ENCODE peak calls at places on chromosome 22, in six cellular contexts. One of them, this sample, is unnamed.

GRCh38 chr22:28883917-28884753 is 763 bp downstream of the ZNRF3 start:
- DNase-seq in activated T-cell treated with anti-CD3 and anti-CD28 coated beads, Interleukin-2, amount 50 U/mL, for 72 hours: peak; percentile 40
- DNase-seq in bronchial epithelial cell: no peak
- DNase-seq in PC-9: peak; percentile 50
- DNase-seq in head of caudate nucleus: no peak
- DNase-seq in stimulated activated CD8-positive, alpha-beta memory T cell treated with anti-CD3 and anti-CD28 coated beads, Interleukin-15, amount 100 ng/mL, for 4 hours: no peak
- DNase-seq in this sample: peak; percentile 16

GRCh38 chr22:39292561-39293074 is 26.8 kb downstream of the RPL3 start:
- DNase-seq in head of caudate nucleus: peak; percentile 36
- DNase-seq in bronchial epithelial cell: peak; percentile 93
- DNase-seq in stimulated activated CD8-positive, alpha-beta memory T cell treated with anti-CD3 and anti-CD28 coated beads, Interleukin-15, amount 100 ng/mL, for 4 hours: no peak
- DNase-seq in PC-9: peak; percentile 96
- DNase-seq in activated T-cell treated with anti-CD3 and anti-CD28 coated beads, Interleukin-2, amount 50 U/mL, for 72 hours: no peak
- DNase-seq in this sample: peak; percentile 93

GRCh38 chr22:40799008-40799407 is 20.1 kb downstream of the SLC25A17 start:
- DNase-seq in head of caudate nucleus: no peak
- DNase-seq in PC-9: no peak
- DNase-seq in activated T-cell treated with anti-CD3 and anti-CD28 coated beads, Interleukin-2, amount 50 U/mL, for 72 hours: no peak
- DNase-seq in stimulated activated CD8-positive, alpha-beta memory T cell treated with anti-CD3 and anti-CD28 coated beads, Interleukin-15, amount 100 ng/mL, for 4 hours: no peak
- DNase-seq in bronchial epithelial cell: no peak
- DNase-seq in this sample: no peak

GRCh38 chr22:42994276-42994916 is 20.6 kb downstream of the PACSIN2 start:
- DNase-seq in activated T-cell treated with anti-CD3 and anti-CD28 coated beads, Interleukin-2, amount 50 U/mL, for 72 hours: no peak
- DNase-seq in bronchial epithelial cell: no peak
- DNase-seq in head of caudate nucleus: no peak
- DNase-seq in stimulated activated CD8-positive, alpha-beta memory T cell treated with anti-CD3 and anti-CD28 coated beads, Interleukin-15, amount 100 ng/mL, for 4 hours: no peak
- DNase-seq in PC-9: no peak
- DNase-seq in this sample: no peak

GRCh38 chr22:17767236-17768065 is 6.8 kb downstream of the BID start:
- DNase-seq in head of caudate nucleus: no peak
- DNase-seq in stimulated activated CD8-positive, alpha-beta memory T cell treated with anti-CD3 and anti-CD28 coated beads, Interleukin-15, amount 100 ng/mL, for 4 hours: peak; percentile 34
- DNase-seq in activated T-cell treated with anti-CD3 and anti-CD28 coated beads, Interleukin-2, amount 50 U/mL, for 72 hours: peak; percentile 80
- DNase-seq in bronchial epithelial cell: no peak
- DNase-seq in PC-9: no peak
- DNase-seq in this sample: no peak

GRCh38 chr22:19545935-19546207 is 21.7 kb upstream of the CLDN5 start:
- DNase-seq in bronchial epithelial cell: no peak
- DNase-seq in stimulated activated CD8-positive, alpha-beta memory T cell treated with anti-CD3 and anti-CD28 coated beads, Interleukin-15, amount 100 ng/mL, for 4 hours: no peak
- DNase-seq in head of caudate nucleus: no peak
- DNase-seq in PC-9: no peak
- DNase-seq in activated T-cell treated with anti-CD3 and anti-CD28 coated beads, Interleukin-2, amount 50 U/mL, for 72 hours: no peak
- DNase-seq in this sample: no peak

GRCh38 chr22:39226353-39226752 is 18.4 kb downstream of the PDGFB start:
- DNase-seq in bronchial epithelial cell: no peak
- DNase-seq in PC-9: no peak
- DNase-seq in head of caudate nucleus: no peak
- DNase-seq in activated T-cell treated with anti-CD3 and anti-CD28 coated beads, Interleukin-2, amount 50 U/mL, for 72 hours: no peak
- DNase-seq in stimulated activated CD8-positive, alpha-beta memory T cell treated with anti-CD3 and anti-CD28 coated beads, Interleukin-15, amount 100 ng/mL, for 4 hours: no peak
- DNase-seq in this sample: no peak

GRCh38 chr22:37662039-37662438 is 3.5 kb downstream of the PDXP start:
- DNase-seq in PC-9: no peak
- DNase-seq in activated T-cell treated with anti-CD3 and anti-CD28 coated beads, Interleukin-2, amount 50 U/mL, for 72 hours: no peak
- DNase-seq in bronchial epithelial cell: no peak
- DNase-seq in stimulated activated CD8-positive, alpha-beta memory T cell treated with anti-CD3 and anti-CD28 coated beads, Interleukin-15, amount 100 ng/mL, for 4 hours: no peak
- DNase-seq in head of caudate nucleus: no peak
- DNase-seq in this sample: no peak

GRCh38 chr22:24409707-24410106 is 17.7 kb upstream of the ADORA2A start:
- DNase-seq in bronchial epithelial cell: peak; percentile 38
- DNase-seq in activated T-cell treated with anti-CD3 and anti-CD28 coated beads, Interleukin-2, amount 50 U/mL, for 72 hours: no peak
- DNase-seq in PC-9: no peak
- DNase-seq in head of caudate nucleus: no peak
- DNase-seq in stimulated activated CD8-positive, alpha-beta memory T cell treated with anti-CD3 and anti-CD28 coated beads, Interleukin-15, amount 100 ng/mL, for 4 hours: no peak
- DNase-seq in this sample: no peak

GRCh38 chr22:50302564-50302963 is 4.9 kb downstream of the PLXNB2 start:
- DNase-seq in stimulated activated CD8-positive, alpha-beta memory T cell treated with anti-CD3 and anti-CD28 coated beads, Interleukin-15, amount 100 ng/mL, for 4 hours: no peak
- DNase-seq in bronchial epithelial cell: no peak
- DNase-seq in head of caudate nucleus: no peak
- DNase-seq in activated T-cell treated with anti-CD3 and anti-CD28 coated beads, Interleukin-2, amount 50 U/mL, for 72 hours: no peak
- DNase-seq in PC-9: no peak
- DNase-seq in this sample: peak; percentile 44

GRCh38 chr22:33325232-33326004 is 267.2 kb upstream of the SYN3 start:
- DNase-seq in stimulated activated CD8-positive, alpha-beta memory T cell treated with anti-CD3 and anti-CD28 coated beads, Interleukin-15, amount 100 ng/mL, for 4 hours: no peak
- DNase-seq in head of caudate nucleus: no peak
- DNase-seq in bronchial epithelial cell: peak; percentile 21
- DNase-seq in activated T-cell treated with anti-CD3 and anti-CD28 coated beads, Interleukin-2, amount 50 U/mL, for 72 hours: no peak
- DNase-seq in PC-9: peak; percentile 72
- DNase-seq in this sample: no peak